ENCODE peak calls at places on chromosomes 7 and 10, in seven cellular contexts. M, V, R, Y, F, L and H are unnamed samples.

GRCh38 chr7:142139597-142140501 is 28.3 kb downstream of the MGAM2 start:
- DNase-seq in M (no peak), L (no peak), Y (no peak), R (no peak), F (no peak), V (no peak), H (no peak)

GRCh38 chr10:80187465-80188409 is 17.6 kb downstream of the ANXA11 start:
- DNase-seq in V (no peak), Y (no peak), R (no peak), L (peak; percentile 47), M (no peak), F (no peak), H (no peak)

GRCh38 chr10:102347236-102347828 is 48.2 kb upstream of the NFKB2 start:
- DNase-seq in Y (peak; percentile 53), V (no peak), F (peak; percentile 68), M (peak; percentile 69), R (peak; percentile 66), L (peak; percentile 49), H (peak; percentile 48)

GRCh38 chr7:36507868-36508440 is 118.3 kb downstream of the ANLN start:
- DNase-seq in R (no peak), L (no peak), M (no peak), Y (no peak), F (no peak), V (peak; percentile 32), H (no peak)

GRCh38 chr7:104206841-104207240 is 972 bp downstream of the ORC5 start:
- DNase-seq in R (no peak), M (no peak), Y (peak; percentile 6), V (no peak), F (no peak), L (no peak), H (no peak)

GRCh38 chr10:111207525-111207924 is 130.7 kb downstream of the ADRA2A start:
- DNase-seq in V (no peak), M (no peak), Y (no peak), F (no peak), R (no peak), L (no peak), H (peak; percentile 51)

GRCh38 chr10:19817251-19818046 is 1.2 kb downstream of the PLXDC2 start:
- DNase-seq in Y (no peak), L (no peak), V (peak; percentile 54), R (peak; percentile 48), F (no peak), M (no peak), H (no peak)

GRCh38 chr10:53548664-53549063 is 776.1 kb upstream of the MBL2 start:
- DNase-seq in V (no peak), R (no peak), F (no peak), M (no peak), Y (no peak), L (no peak), H (no peak)

GRCh38 chr7:76191783-76192240 is 9.9 kb upstream of the SRRM3 start:
- DNase-seq in R (peak; percentile 65), Y (peak; percentile 53), M (peak; percentile 53), F (peak; percentile 43), V (peak; percentile 66), L (peak; percentile 53), H (peak; percentile 24)

GRCh38 chr10:77114181-77114821 is 523.3 kb downstream of the KCNMA1 start:
- DNase-seq in Y (no peak), V (no peak), M (no peak), L (no peak), R (no peak), F (no peak), H (no peak)

GRCh38 chr7:122653685-122654084 is 45.2 kb downstream of the RNF133 start:
- DNase-seq in M (no peak), Y (no peak), V (no peak), R (no peak), F (no peak), L (no peak), H (no peak)

GRCh38 chr7:104982308-104982755 is 31.7 kb upstream of the KMT2E start:
- DNase-seq in Y (peak; percentile 63), L (no peak), V (no peak), R (no peak), M (no peak), F (no peak), H (no peak)

GRCh38 chr10:14384915-14385314 is 54.2 kb upstream of the FRMD4A start:
- DNase-seq in L (no peak), Y (no peak), M (no peak), R (no peak), F (no peak), V (no peak), H (no peak)

GRCh38 chr7:45657890-45658715 is 83.9 kb downstream of the ADCY1 start:
- DNase-seq in M (no peak), L (no peak), R (no peak), V (no peak), F (no peak), Y (no peak), H (no peak)

GRCh38 chr10:61899663-61899996 is 1.9 kb upstream of the ARID5B start:
- DNase-seq in V (no peak), F (no peak), L (no peak), Y (no peak), M (no peak), R (no peak), H (no peak)

GRCh38 chr10:123774075-123774742 is 108.1 kb downstream of the GPR26 start:
- DNase-seq in Y (no peak), R (no peak), M (no peak), L (no peak), V (no peak), F (no peak), H (no peak)

DNA sequence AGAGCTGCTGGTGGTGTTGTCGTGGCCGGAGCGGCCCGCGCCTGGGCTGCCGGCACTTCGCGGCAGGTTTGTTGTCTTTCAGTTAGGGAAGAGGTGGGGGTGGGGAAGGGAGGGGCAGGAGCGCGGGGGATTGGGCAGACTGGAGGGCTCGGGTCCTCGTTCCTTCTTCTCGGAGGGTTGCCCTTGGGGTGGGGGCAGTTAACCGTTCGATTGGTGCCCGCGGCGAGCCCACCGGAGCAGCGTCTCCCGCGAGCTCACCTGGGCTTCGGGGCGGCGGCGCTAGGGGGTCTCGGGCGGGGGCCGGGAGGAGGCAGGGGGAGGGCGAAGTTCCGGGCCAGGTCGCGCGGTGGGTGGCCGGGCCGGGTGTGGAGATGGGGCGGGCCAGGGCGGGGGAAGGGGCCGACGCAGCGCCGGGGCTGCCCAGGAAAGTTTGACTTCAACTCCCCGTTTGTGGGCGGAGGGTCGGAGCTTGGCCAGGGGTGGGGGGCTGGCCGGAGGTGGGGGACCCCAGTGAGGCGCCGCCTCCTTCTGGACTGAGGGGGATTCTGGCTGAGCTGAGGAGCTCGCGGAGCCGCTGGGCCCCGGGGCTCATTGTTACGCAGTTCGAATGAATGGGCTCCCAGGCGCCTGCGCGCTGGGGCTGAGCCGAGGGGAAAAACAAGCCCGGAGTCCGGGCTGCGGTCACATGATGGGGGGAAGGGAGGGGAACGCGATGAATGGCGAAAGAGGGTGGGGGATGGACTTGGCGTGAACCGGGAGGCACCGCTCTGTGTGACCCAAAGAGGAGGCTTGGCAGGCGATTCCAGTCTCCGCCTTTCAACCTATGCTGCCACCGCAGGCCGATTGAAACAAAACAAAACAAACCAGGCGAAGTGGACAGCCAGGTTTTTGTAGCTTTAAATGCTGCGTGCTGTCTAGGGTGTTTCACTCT is 582 bp downstream of the HBP1 start:
- DNase-seq in L (peak; percentile 95), M (peak; percentile 99), V (peak; percentile 95), Y (peak; percentile 97), F (peak; percentile 92), R (peak; percentile 99), H (peak; percentile 93)
- TF ChIP-seq CTCF in L (no peak), M (peak; percentile 4), V (no peak), Y (no peak), F (no peak), R (peak; percentile 19), H (no peak)

DNA sequence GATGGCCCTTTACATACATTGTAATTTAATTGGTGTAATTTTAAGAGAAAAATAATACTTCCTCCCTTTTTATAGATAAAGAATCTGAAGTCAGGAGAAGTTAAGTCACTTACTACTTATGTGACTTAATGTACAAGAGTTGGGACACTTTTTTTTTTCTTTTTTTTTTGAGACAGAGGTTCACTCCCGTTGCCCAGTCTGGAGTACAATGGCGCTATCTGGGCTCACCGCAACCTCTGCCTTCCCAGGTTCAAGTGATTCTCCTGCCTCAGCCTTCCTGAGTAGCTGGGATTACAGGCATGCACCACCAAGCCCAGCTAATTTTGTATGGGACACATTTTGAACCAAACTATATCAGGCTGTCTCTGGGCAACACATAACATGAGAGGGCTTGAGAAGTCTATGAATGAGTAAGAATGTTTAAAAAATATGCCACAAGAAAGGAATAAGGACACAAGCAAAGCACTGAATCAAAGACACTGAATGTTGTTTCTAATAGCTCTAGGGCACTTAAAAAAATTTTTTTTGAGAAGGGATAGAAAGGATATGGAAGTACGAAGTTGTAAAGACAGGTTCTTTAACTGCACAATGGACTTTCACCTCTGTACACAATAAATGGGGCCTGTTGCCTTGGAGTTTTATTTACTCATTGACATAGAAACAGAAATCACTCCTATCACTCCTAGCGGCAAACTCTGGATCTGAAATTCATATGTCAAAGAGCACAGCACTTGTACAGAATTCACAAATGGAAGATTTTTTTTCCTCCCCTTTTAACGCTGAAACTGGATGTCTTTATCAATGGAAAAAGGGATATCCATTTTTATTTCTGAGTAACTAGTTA is 18.5 kb downstream of the NT5C3A start:
- DNase-seq in M (peak; percentile 48), V (no peak), L (peak; percentile 67), Y (peak; percentile 42), R (no peak), F (no peak), H (peak; percentile 66)
- TF ChIP-seq CTCF in M (peak; percentile 13), V (no peak), L (peak; percentile 41), Y (peak; percentile 22), R (no peak), F (no peak), H (peak; percentile 43)

DNA sequence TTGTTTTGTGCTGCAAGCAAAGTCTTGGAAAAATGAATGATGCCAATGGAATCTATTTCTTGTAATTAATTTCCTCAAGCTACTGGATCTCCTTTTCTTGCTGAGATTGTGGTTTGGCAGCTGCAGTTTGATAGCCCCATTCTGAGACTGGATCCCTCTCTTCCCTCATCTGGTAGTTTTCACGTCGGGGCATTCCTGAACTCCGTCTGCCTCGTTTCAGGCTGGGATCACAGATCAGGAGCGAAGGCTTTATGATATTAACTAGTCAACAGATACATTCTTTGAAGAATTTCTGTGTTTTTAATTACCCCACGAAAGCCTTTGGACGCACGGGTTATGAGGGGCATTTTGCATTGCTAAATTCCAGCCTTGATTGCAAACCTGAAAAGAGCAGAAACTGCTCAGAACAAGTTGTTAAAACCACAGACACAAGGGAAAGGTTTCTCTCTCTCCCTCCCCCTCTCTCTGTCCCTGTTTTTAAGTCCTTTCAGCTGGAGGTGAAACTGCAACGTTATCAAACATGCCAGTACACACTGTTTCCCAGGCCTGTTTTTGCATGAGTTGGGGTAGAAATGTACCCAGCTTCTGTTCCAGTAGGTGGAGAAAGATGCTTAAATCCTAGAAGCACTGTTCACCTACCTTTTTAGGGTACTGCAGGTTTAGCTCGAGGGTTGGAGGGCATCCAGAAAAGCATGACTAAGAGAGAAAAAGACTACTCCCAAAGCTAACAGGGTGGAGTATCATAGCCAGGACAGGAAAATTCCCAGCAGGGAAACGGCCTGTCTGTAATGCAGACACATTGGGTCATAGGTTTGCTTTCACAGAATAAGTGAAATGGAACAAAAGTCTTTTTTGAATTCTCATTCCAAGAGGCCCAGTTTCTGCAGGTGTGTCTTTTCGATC is 124.3 kb downstream of the CUX1 start:
- DNase-seq in L (peak; percentile 96), M (peak; percentile 77), R (peak; percentile 71), Y (peak; percentile 82), V (peak; percentile 88), F (peak; percentile 74), H (peak; percentile 36)
- TF ChIP-seq CTCF in L (peak; percentile 41), M (no peak), R (no peak), Y (no peak), V (no peak), F (no peak), H (no peak)

GRCh38 chr10:73401636-73402035 is 12.2 kb downstream of the ANXA7 start:
- DNase-seq in R (no peak), Y (no peak), V (no peak), L (no peak), M (no peak), F (no peak), H (no peak)

GRCh38 chr10:73399054-73399453 is 14.8 kb downstream of the ANXA7 start:
- DNase-seq in L (no peak), R (no peak), Y (no peak), F (no peak), V (no peak), M (no peak), H (no peak)

GRCh38 chr10:73398024-73398423 is 15.8 kb downstream of the ANXA7 start:
- DNase-seq in F (no peak), L (peak; percentile 68), R (no peak), V (no peak), Y (no peak), M (no peak), H (peak; percentile 44)
- TF ChIP-seq CTCF in F (peak; percentile 64), L (peak; percentile 99), R (peak; percentile 34), V (peak; percentile 25), Y (peak; percentile 26), M (peak; percentile 9), H (peak; percentile 44)